ENCODE peak calls at places on chromosomes 4 and X, in four cellular contexts. I is esophagus muscularis mucosa, S is astrocyte of the spinal cord, C is AG09309. F is an unnamed sample.

GRCh38 chr4:113901994-113902787 is 77.3 kb downstream of the ARSJ start:
- DNase-seq in I (no peak), S (no peak), C (no peak), F (no peak)

GRCh38 chrX:154121961-154122360 is 22.1 kb upstream of the OPN1LW start:
- DNase-seq in I (no peak), S (no peak), C (no peak), F (peak)

GRCh38 chr4:163048447-163048846 is 118.2 kb downstream of the NAF1 start:
- DNase-seq in I (no peak), S (peak), C (no peak), F (peak)

GRCh38 chr4:152104846-152105462 is 344.1 kb upstream of the GATB start:
- DNase-seq in I (peak), S (no peak), C (no peak), F (no peak)

GRCh38 chr4:5365071-5366008 is 314.1 kb downstream of the STK32B start:
- DNase-seq in I (no peak), S (peak), C (peak), F (peak)

GRCh38 chr4:41746440-41747229 is 1.9 kb downstream of the PHOX2B start:
- DNase-seq in I (peak), S (no peak), C (no peak), F (no peak)

GRCh38 chr4:5030927-5031326 is 11.7 kb upstream of the CYTL1 start:
- DNase-seq in I (no peak), S (no peak), C (no peak), F (no peak)

GRCh38 chr4:48340276-48340904 is 939 bp upstream of the SLAIN2 start:
- DNase-seq in I (no peak), S (peak), C (peak), F (peak)

GRCh38 chr4:126957555-126958440 is 675.0 kb upstream of the INTU start:
- DNase-seq in I (no peak), S (peak), C (peak), F (peak)

GRCh38 chrX:41389311-41389888 is 55.4 kb downstream of the DDX3X start:
- DNase-seq in I (no peak), S (no peak), C (no peak), F (no peak)

GRCh38 chr4:54440394-54441223 is 211.5 kb downstream of the PDGFRA start:
- DNase-seq in I (no peak), S (peak), C (no peak), F (peak)

GRCh38 chr4:10015140-10015753 is 6.0 kb downstream of the SLC2A9 start:
- DNase-seq in I (no peak), S (peak), C (no peak), F (peak)

GRCh38 chrX:35098419-35098818 is 155.8 kb downstream of the FAM47B start:
- DNase-seq in I (no peak), S (no peak), C (no peak), F (peak)

GRCh38 chrX:7024850-7025249 is 122.7 kb upstream of the STS start:
- DNase-seq in I (no peak), S (no peak), C (no peak), F (no peak)

GRCh38 chrX:15675490-15675921 is 10.9 kb upstream of the CLTRN start:
- DNase-seq in I (peak), S (no peak), C (peak), F (no peak)

DNA sequence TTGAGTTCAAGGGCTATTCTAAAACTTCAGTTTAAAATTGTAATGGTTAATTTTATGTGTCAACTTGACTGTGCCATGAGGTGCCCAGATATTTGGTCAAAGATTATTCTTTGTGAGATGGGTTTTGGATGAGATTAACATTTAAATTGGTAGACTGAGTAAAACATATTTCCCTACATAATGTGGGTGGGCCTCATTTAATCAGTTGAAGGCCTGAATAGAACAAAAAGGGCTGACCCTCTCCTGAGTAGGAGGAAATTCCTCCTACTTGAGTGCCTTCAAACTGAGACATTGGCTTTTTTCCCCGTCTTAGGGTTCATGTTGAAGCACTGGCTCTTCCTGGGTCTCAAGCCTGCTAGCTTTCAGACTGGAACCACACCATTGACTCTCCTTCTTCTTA is 89.6 kb upstream of the FAM9A start:
- DNase-seq in I (no peak), S (no peak), C (no peak), F (no peak)
- H3K4me3 ChIP-seq in I (no peak), S (no peak), C (no peak), F (no peak)

GRCh38 chr4:39464886-39465501 is 6.1 kb downstream of the LIAS start:
- DNase-seq in I (no peak), S (peak), C (no peak), F (peak)
- TF ChIP-seq CTCF in I (no peak), S (peak), C (peak), F (peak)

GRCh38 chrX:69137371-69137881 is 27.8 kb downstream of the PJA1 start:
- DNase-seq in I (no peak), S (peak), C (peak), F (peak)
- H3K4me3 ChIP-seq in I (peak), S (no peak), C (no peak), F (no peak)

GRCh38 chr4:27129871-27130277 is 269.2 kb downstream of the STIM2 start:
- DNase-seq in I (peak), S (peak), C (no peak), F (no peak)

GRCh38 chr4:27128431-27128830 is 267.8 kb downstream of the STIM2 start:
- DNase-seq in I (peak), S (no peak), C (no peak), F (no peak)

GRCh38 chr4:27132497-27132896 is 271.9 kb downstream of the STIM2 start:
- DNase-seq in I (no peak), S (no peak), C (no peak), F (no peak)
- TF ChIP-seq CTCF in I (no peak), S (no peak), C (no peak), F (no peak)

GRCh38 chr4:55838356-55838755 is 15.1 kb upstream of the EXOC1 start:
- DNase-seq in I (no peak), S (no peak), C (no peak), F (no peak)
- H3K4me3 ChIP-seq in I (no peak), S (no peak), C (no peak), F (no peak)

GRCh38 chrX:94834226-94834625 is 1160.2 kb downstream of the FAM133A start:
- DNase-seq in I (no peak), S (no peak), C (no peak), F (no peak)

GRCh38 chrX:94830717-94831116 is 1156.7 kb downstream of the FAM133A start:
- DNase-seq in I (no peak), S (no peak), C (no peak), F (no peak)

GRCh38 chrX:94831364-94831763 is 1157.4 kb downstream of the FAM133A start:
- DNase-seq in I (no peak), S (peak), C (no peak), F (peak)
- TF ChIP-seq CTCF in I (no peak), S (peak), C (peak), F (peak)